ENCODE peak calls at places on chromosome 2, in six cellular contexts. One of them, this sample, is unnamed.

GRCh38 chr2:31967790-31968189 is 43.0 kb downstream of the MEMO1 start:
- DNase-seq in breast epithelium: no peak
- DNase-seq in cardiac muscle cell: no peak
- DNase-seq in endodermal cell: no peak
- DNase-seq in stomach: no peak
- DNase-seq in fibroblast of lung: peak; percentile 24
- DNase-seq in this sample: no peak

GRCh38 chr2:207749873-207750272 is 19.8 kb downstream of the FZD5 start:
- DNase-seq in stomach: no peak
- DNase-seq in cardiac muscle cell: no peak
- DNase-seq in endodermal cell: no peak
- DNase-seq in fibroblast of lung: peak; percentile 63
- DNase-seq in breast epithelium: no peak
- DNase-seq in this sample: no peak

GRCh38 chr2:20433946-20434553 is 12.8 kb upstream of the RHOB start:
- DNase-seq in cardiac muscle cell: no peak
- DNase-seq in fibroblast of lung: no peak
- DNase-seq in breast epithelium: no peak
- DNase-seq in endodermal cell: peak; percentile 43
- DNase-seq in stomach: peak; percentile 9
- DNase-seq in this sample: no peak

GRCh38 chr2:12955864-12956263 is 239.1 kb downstream of the TRIB2 start:
- DNase-seq in stomach: no peak
- DNase-seq in breast epithelium: no peak
- DNase-seq in cardiac muscle cell: no peak
- DNase-seq in fibroblast of lung: no peak
- DNase-seq in endodermal cell: no peak
- DNase-seq in this sample: no peak

GRCh38 chr2:188786368-188786781 is 187.8 kb upstream of the COL3A1 start:
- DNase-seq in breast epithelium: no peak
- DNase-seq in cardiac muscle cell: no peak
- DNase-seq in fibroblast of lung: peak; percentile 82
- DNase-seq in stomach: no peak
- DNase-seq in endodermal cell: no peak
- DNase-seq in this sample: no peak

GRCh38 chr2:240139011-240139441 is 1.4 kb downstream of the OTOS start:
- DNase-seq in breast epithelium: no peak
- DNase-seq in stomach: no peak
- DNase-seq in fibroblast of lung: no peak
- DNase-seq in cardiac muscle cell: no peak
- DNase-seq in endodermal cell: peak; percentile 40
- DNase-seq in this sample: no peak

GRCh38 chr2:30255466-30256408 is 24.4 kb downstream of the LBH start:
- DNase-seq in fibroblast of lung: no peak
- DNase-seq in cardiac muscle cell: no peak
- DNase-seq in breast epithelium: no peak
- DNase-seq in stomach: no peak
- DNase-seq in endodermal cell: no peak
- DNase-seq in this sample: no peak

GRCh38 chr2:1886405-1886992 is 142.2 kb upstream of the PXDN start:
- DNase-seq in fibroblast of lung: peak; percentile 74
- DNase-seq in stomach: peak; percentile 74
- DNase-seq in breast epithelium: peak; percentile 63
- DNase-seq in endodermal cell: peak; percentile 93
- DNase-seq in cardiac muscle cell: peak; percentile 87
- DNase-seq in this sample: no peak

GRCh38 chr2:169039702-169040101 is 8.6 kb upstream of the ABCB11 start:
- DNase-seq in cardiac muscle cell: no peak
- DNase-seq in endodermal cell: no peak
- DNase-seq in stomach: no peak
- DNase-seq in breast epithelium: no peak
- DNase-seq in fibroblast of lung: no peak
- DNase-seq in this sample: no peak

GRCh38 chr2:161983896-161984295 is 90.1 kb downstream of the DPP4 start:
- DNase-seq in fibroblast of lung: peak; percentile 51
- DNase-seq in cardiac muscle cell: no peak
- DNase-seq in endodermal cell: no peak
- DNase-seq in stomach: no peak
- DNase-seq in breast epithelium: no peak
- DNase-seq in this sample: no peak

GRCh38 chr2:232447638-232448472 is 8.1 kb upstream of the ALPI start:
- DNase-seq in stomach: no peak
- DNase-seq in breast epithelium: no peak
- DNase-seq in cardiac muscle cell: no peak
- DNase-seq in endodermal cell: peak; percentile 49
- DNase-seq in fibroblast of lung: no peak
- DNase-seq in this sample: no peak

GRCh38 chr2:215790548-215791421 is 222.6 kb downstream of the MREG start:
- DNase-seq in breast epithelium: no peak
- DNase-seq in stomach: no peak
- DNase-seq in fibroblast of lung: no peak
- DNase-seq in endodermal cell: no peak
- DNase-seq in cardiac muscle cell: no peak
- DNase-seq in this sample: no peak

GRCh38 chr2:189236066-189236465 is 56.5 kb upstream of the COL5A2 start:
- DNase-seq in cardiac muscle cell: no peak
- DNase-seq in stomach: no peak
- DNase-seq in breast epithelium: no peak
- DNase-seq in fibroblast of lung: peak; percentile 57
- DNase-seq in endodermal cell: no peak
- DNase-seq in this sample: no peak

GRCh38 chr2:148300534-148300933 is 279.6 kb downstream of the MBD5 start:
- DNase-seq in endodermal cell: no peak
- DNase-seq in cardiac muscle cell: no peak
- DNase-seq in fibroblast of lung: no peak
- DNase-seq in stomach: no peak
- DNase-seq in breast epithelium: no peak
- DNase-seq in this sample: no peak

GRCh38 chr2:25251032-25251460 is 82.7 kb upstream of the POMC start:
- DNase-seq in breast epithelium: no peak
- DNase-seq in cardiac muscle cell: no peak
- DNase-seq in endodermal cell: no peak
- DNase-seq in fibroblast of lung: no peak
- DNase-seq in stomach: no peak
- DNase-seq in this sample: no peak

GRCh38 chr2:25251461-25252273 is 83.3 kb upstream of the POMC start:
- DNase-seq in breast epithelium: peak; percentile 44
- DNase-seq in endodermal cell: peak; percentile 87
- DNase-seq in fibroblast of lung: no peak
- DNase-seq in cardiac muscle cell: peak; percentile 72
- DNase-seq in stomach: peak; percentile 46
- DNase-seq in this sample: no peak

GRCh38 chr2:25253153-25253617 is 84.8 kb upstream of the POMC start:
- DNase-seq in cardiac muscle cell: no peak
- DNase-seq in breast epithelium: no peak
- DNase-seq in fibroblast of lung: no peak
- DNase-seq in endodermal cell: no peak
- DNase-seq in stomach: no peak
- DNase-seq in this sample: no peak

GRCh38 chr2:25250331-25251031 is 82.1 kb upstream of the POMC start:
- DNase-seq in stomach: no peak
- DNase-seq in cardiac muscle cell: peak; percentile 23
- DNase-seq in endodermal cell: peak; percentile 72
- DNase-seq in breast epithelium: no peak
- DNase-seq in fibroblast of lung: peak; percentile 53
- DNase-seq in this sample: no peak

DNA sequence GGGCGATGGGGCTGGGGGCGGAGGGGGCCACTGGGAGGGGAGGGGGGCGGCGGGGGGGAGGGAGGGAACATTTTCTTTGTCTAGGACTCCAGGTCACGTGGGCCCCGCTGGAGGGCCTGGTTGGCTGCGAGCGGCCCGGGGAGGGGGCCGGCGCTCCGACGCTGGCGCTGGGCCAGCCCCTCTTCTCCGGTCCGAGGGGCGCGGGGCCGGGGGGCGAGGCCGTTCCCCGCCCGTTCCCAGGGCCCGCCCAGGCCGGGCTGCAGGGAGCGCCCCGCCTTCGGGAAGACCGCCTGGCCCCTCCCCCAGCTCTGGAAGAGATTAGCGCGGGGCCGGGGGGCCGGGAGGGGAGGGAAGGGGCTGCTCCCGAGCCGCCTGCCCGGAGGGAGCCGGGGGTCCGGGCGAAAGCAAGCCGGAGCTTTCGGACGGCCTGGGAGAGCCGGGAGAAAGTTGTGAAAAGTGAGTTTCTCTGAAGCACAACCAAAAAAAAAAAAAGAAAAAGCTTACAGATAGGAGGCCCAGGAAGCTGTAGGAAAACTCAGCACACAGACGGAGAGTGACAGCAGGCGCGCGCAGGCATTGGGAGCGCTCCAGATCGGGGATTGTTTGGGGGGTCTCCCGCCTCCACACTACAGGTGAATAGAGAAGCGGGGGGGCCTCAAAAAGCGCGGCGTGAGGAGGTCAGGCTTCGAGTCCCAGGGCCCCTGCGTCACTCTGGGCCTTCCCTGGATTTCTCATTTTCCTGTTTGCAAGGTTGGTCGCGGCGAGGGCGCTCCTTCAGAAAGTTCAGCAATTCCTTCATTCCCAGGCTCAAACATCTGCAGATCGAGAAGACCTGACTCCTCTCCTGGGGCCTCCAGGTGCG is 84.1 kb upstream of the POMC start:
- DNase-seq in endodermal cell: peak; percentile 96
- DNase-seq in fibroblast of lung: peak; percentile 69
- DNase-seq in breast epithelium: no peak
- DNase-seq in cardiac muscle cell: peak; percentile 95
- DNase-seq in stomach: peak; percentile 61
- DNase-seq in this sample: peak; percentile 42
- H3K4me3 ChIP-seq in endodermal cell: peak overlapping the region; percentile 71
- H3K4me3 ChIP-seq in fibroblast of lung: no peak overlapping the region
- H3K4me3 ChIP-seq in breast epithelium: peak overlapping the region; percentile 63
- H3K4me3 ChIP-seq in cardiac muscle cell: peak overlapping the region; percentile 32
- H3K4me3 ChIP-seq in stomach: peak overlapping the region; percentile 71
- H3K4me3 ChIP-seq in this sample: peak overlapping the region; percentile 68

GRCh38 chr2:69767034-69767433 is 25.1 kb downstream of the ANXA4 start:
- DNase-seq in fibroblast of lung: peak; percentile 98
- DNase-seq in endodermal cell: no peak
- DNase-seq in stomach: no peak
- DNase-seq in cardiac muscle cell: no peak
- DNase-seq in breast epithelium: no peak
- DNase-seq in this sample: no peak

GRCh38 chr2:69762513-69763494 is 20.9 kb downstream of the ANXA4 start:
- DNase-seq in fibroblast of lung: no peak
- DNase-seq in endodermal cell: no peak
- DNase-seq in stomach: peak; percentile 42
- DNase-seq in cardiac muscle cell: no peak
- DNase-seq in breast epithelium: peak; percentile 34
- DNase-seq in this sample: no peak

GRCh38 chr2:69766014-69766413 is 24.1 kb downstream of the ANXA4 start:
- DNase-seq in breast epithelium: no peak
- DNase-seq in cardiac muscle cell: no peak
- DNase-seq in stomach: no peak
- DNase-seq in fibroblast of lung: no peak
- DNase-seq in endodermal cell: no peak
- DNase-seq in this sample: no peak

GRCh38 chr2:69768217-69768616 is 26.3 kb downstream of the ANXA4 start:
- DNase-seq in cardiac muscle cell: no peak
- DNase-seq in breast epithelium: no peak
- DNase-seq in fibroblast of lung: no peak
- DNase-seq in endodermal cell: no peak
- DNase-seq in stomach: no peak
- DNase-seq in this sample: no peak

GRCh38 chr2:69764286-69765058 is 22.5 kb downstream of the ANXA4 start:
- DNase-seq in breast epithelium: no peak
- DNase-seq in fibroblast of lung: no peak
- DNase-seq in endodermal cell: no peak
- DNase-seq in stomach: no peak
- DNase-seq in cardiac muscle cell: no peak
- DNase-seq in this sample: no peak
- H3K4me1 ChIP-seq in breast epithelium: peaks cover 29% of the 10 kb centered on the region
- H3K4me1 ChIP-seq in fibroblast of lung: peaks cover 26% of the 10 kb centered on the region
- H3K4me1 ChIP-seq in endodermal cell: peaks cover 10% of the 10 kb centered on the region
- H3K4me1 ChIP-seq in stomach: peaks cover 45% of the 10 kb centered on the region
- H3K4me1 ChIP-seq in cardiac muscle cell: no peaks in the 10 kb centered on the region
- H3K4me1 ChIP-seq in this sample: no peaks in the 10 kb centered on the region

DNA sequence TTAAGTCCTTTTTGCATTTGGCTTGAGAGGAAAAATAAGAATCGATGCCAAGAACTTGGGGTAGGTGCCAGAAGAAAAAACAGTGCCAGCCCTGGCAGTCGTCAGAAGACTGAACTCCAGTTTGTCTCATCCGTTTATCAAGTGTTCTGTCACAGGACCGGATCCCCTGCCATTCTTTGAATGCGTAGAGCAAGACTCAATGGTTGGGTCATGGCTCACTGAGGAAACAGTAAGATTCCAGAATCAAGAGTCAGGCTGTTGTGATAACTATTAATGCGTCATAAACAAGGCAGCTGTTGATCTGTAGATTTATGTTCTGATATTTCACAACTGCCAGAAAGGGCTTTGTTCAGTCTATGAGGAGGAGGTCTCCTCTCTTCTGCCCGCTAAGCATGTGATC is 133.1 kb downstream of the GFPT1 start:
- DNase-seq in stomach: no peak
- DNase-seq in fibroblast of lung: peak; percentile 97
- DNase-seq in endodermal cell: no peak
- DNase-seq in breast epithelium: peak; percentile 43
- DNase-seq in cardiac muscle cell: no peak
- DNase-seq in this sample: no peak
- H3K27ac ChIP-seq in stomach: peak overlapping the region; percentile 48
- H3K27ac ChIP-seq in fibroblast of lung: peak overlapping the region; percentile 58
- H3K27ac ChIP-seq in endodermal cell: no peak overlapping the region
- H3K27ac ChIP-seq in breast epithelium: peak overlapping the region; percentile 82
- H3K27ac ChIP-seq in cardiac muscle cell: no peak overlapping the region
- H3K27ac ChIP-seq in this sample: no peak overlapping the region

GRCh38 chr2:176072292-176072669 is 11.5 kb downstream of the EVX2 start:
- DNase-seq in endodermal cell: no peak
- DNase-seq in cardiac muscle cell: no peak
- DNase-seq in breast epithelium: no peak
- DNase-seq in fibroblast of lung: no peak
- DNase-seq in stomach: no peak
- DNase-seq in this sample: no peak

GRCh38 chr2:176076063-176076462 is 7.7 kb downstream of the EVX2 start:
- DNase-seq in breast epithelium: no peak
- DNase-seq in endodermal cell: no peak
- DNase-seq in stomach: no peak
- DNase-seq in fibroblast of lung: no peak
- DNase-seq in cardiac muscle cell: no peak
- DNase-seq in this sample: no peak

GRCh38 chr2:176072951-176073904 is 10.5 kb downstream of the EVX2 start:
- DNase-seq in fibroblast of lung: no peak
- DNase-seq in cardiac muscle cell: no peak
- DNase-seq in endodermal cell: peak; percentile 65
- DNase-seq in stomach: no peak
- DNase-seq in breast epithelium: no peak
- DNase-seq in this sample: no peak

GRCh38 chr2:176075476-176075875 is 8.3 kb downstream of the EVX2 start:
- DNase-seq in breast epithelium: no peak
- DNase-seq in endodermal cell: peak; percentile 82
- DNase-seq in fibroblast of lung: no peak
- DNase-seq in stomach: no peak
- DNase-seq in cardiac muscle cell: no peak
- DNase-seq in this sample: no peak

DNA sequence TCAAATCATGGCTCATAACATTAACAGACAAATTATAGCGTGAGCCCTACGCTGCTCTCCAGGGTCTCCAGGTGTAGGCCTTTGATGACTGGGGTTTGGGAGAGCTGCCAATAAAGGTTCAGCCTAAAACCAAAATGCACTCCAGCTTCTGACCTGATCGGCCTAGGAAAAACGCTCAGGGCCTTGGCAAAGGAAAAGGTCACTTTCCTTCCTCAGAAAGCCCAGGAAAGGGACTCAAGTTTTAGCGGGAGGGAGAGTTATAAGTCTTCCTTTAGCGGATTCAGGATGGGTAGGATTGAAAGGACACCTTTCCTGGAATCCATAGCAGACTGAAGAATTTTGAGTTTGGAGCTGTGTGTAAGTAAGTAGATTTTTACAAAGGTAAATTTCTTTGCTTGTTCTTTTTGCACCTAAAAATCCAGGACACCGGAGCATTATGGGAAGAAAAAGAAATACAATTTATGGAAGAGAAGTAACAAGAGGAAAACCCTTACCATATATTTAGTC is 8.8 kb downstream of the EVX2 start:
- DNase-seq in fibroblast of lung: no peak
- DNase-seq in breast epithelium: no peak
- DNase-seq in stomach: no peak
- DNase-seq in endodermal cell: no peak
- DNase-seq in cardiac muscle cell: no peak
- DNase-seq in this sample: no peak
- H3K4me3 ChIP-seq in fibroblast of lung: no peak overlapping the region
- H3K4me3 ChIP-seq in breast epithelium: no peak overlapping the region
- H3K4me3 ChIP-seq in stomach: no peak overlapping the region
- H3K4me3 ChIP-seq in endodermal cell: peak overlapping the region; percentile 69
- H3K4me3 ChIP-seq in cardiac muscle cell: peak overlapping the region; percentile 7
- H3K4me3 ChIP-seq in this sample: no peak overlapping the region

This sample was measured in effector memory CD4-positive, alpha-beta T cell.